ENCODE peak calls at places on chromosomes 12 and 14, in eight cellular contexts. U, B, K, R, E, Y, L and X are unnamed samples.

GRCh38 chr14:59208224-59208814 is 19.9 kb downstream of the DAAM1 start:
- DNase-seq in L (no peak), Y (no peak), K (no peak), R (no peak), E (no peak), U (peak; percentile 65), B (no peak), X (no peak)

GRCh38 chr14:34355584-34356266 is 106.3 kb downstream of the SPTSSA start:
- DNase-seq in U (peak; percentile 69), Y (no peak), K (no peak), B (peak; percentile 45), E (no peak), L (no peak), R (no peak), X (no peak)

GRCh38 chr12:46678441-46678840 is 147.4 kb downstream of the SLC38A4 start:
- DNase-seq in K (no peak), Y (no peak), E (no peak), U (no peak), R (no peak), B (no peak), L (no peak), X (no peak)

GRCh38 chr14:103716091-103716801 is 636 bp downstream of the ZFYVE21 start:
- DNase-seq in E (no peak), B (no peak), L (no peak), R (no peak), U (peak; percentile 21), Y (no peak), K (no peak), X (no peak)

GRCh38 chr14:81234268-81234667 is 13.5 kb upstream of the GTF2A1 start:
- DNase-seq in U (peak; percentile 50), L (no peak), Y (no peak), R (no peak), E (no peak), B (peak; percentile 12), K (no peak), X (no peak)

GRCh38 chr12:85834378-85834777 is 1.8 kb downstream of the RASSF9 start:
- DNase-seq in L (no peak), R (peak; percentile 8), E (no peak), B (no peak), Y (no peak), K (no peak), U (no peak), X (no peak)

GRCh38 chr14:69501362-69501964 is 16.9 kb downstream of the PLEKHD1 start:
- DNase-seq in U (peak; percentile 51), Y (no peak), L (no peak), B (no peak), R (no peak), K (no peak), E (peak; percentile 38), X (no peak)

GRCh38 chr12:75986001-75986739 is 45.4 kb downstream of the PHLDA1 start:
- DNase-seq in K (no peak), L (no peak), B (peak; percentile 44), Y (no peak), E (no peak), R (no peak), U (no peak), X (no peak)

GRCh38 chr14:21036746-21037145 is 2.1 kb upstream of the RNASE13 start:
- DNase-seq in E (no peak), K (no peak), R (no peak), Y (no peak), U (no peak), B (no peak), L (no peak), X (no peak)

GRCh38 chr12:39722511-39722910 is 102.9 kb upstream of the ABCD2 start:
- DNase-seq in U (no peak), R (no peak), E (no peak), Y (no peak), K (no peak), L (no peak), B (no peak), X (no peak)

GRCh38 chr14:30227871-30228270 is 300.2 kb upstream of the PRKD1 start:
- DNase-seq in E (no peak), L (no peak), R (peak; percentile 15), Y (no peak), U (peak; percentile 76), K (no peak), B (no peak), X (no peak)

GRCh38 chr12:2548095-2548494 is 246.7 kb upstream of the FKBP4 start:
- DNase-seq in U (peak; percentile 5), B (no peak), R (no peak), K (no peak), L (no peak), Y (no peak), E (no peak), X (no peak)

GRCh38 chr12:48861111-48861510 is 4.6 kb downstream of the RND1 start:
- DNase-seq in B (no peak), R (no peak), Y (no peak), L (no peak), K (no peak), E (no peak), U (no peak), X (no peak)